ENCODE peak calls at places on chromosomes 7 and 10, in nine cellular contexts. One of them, this sample, is unnamed.

GRCh38 chr10:62938672-62939071 is 122.5 kb upstream of the EGR2 start:
- DNase-seq in AML-193: no peak
- DNase-seq in myocyte: no peak
- DNase-seq in stomach: no peak
- DNase-seq in C1 segment of cervical spinal cord: no peak
- DNase-seq in DND-41: no peak
- DNase-seq in AG10803: no peak
- DNase-seq in GM13977: no peak
- DNase-seq in CMK: no peak
- DNase-seq in this sample: no peak

GRCh38 chr10:110944997-110945396 is 25.6 kb downstream of the SHOC2 start:
- DNase-seq in AML-193: no peak
- DNase-seq in myocyte: peak
- DNase-seq in stomach: no peak
- DNase-seq in C1 segment of cervical spinal cord: no peak
- DNase-seq in DND-41: no peak
- DNase-seq in AG10803: peak
- DNase-seq in GM13977: no peak
- DNase-seq in CMK: no peak
- DNase-seq in this sample: no peak

GRCh38 chr7:38731195-38731594 is 100.0 kb upstream of the AMPH start:
- DNase-seq in AML-193: no peak
- DNase-seq in myocyte: peak
- DNase-seq in stomach: no peak
- DNase-seq in C1 segment of cervical spinal cord: no peak
- DNase-seq in DND-41: no peak
- DNase-seq in AG10803: peak
- DNase-seq in GM13977: no peak
- DNase-seq in CMK: no peak
- DNase-seq in this sample: no peak

GRCh38 chr7:98105942-98106544 is 619 bp upstream of the LMTK2 start:
- DNase-seq in AML-193: no peak
- DNase-seq in myocyte: no peak
- DNase-seq in stomach: no peak
- DNase-seq in C1 segment of cervical spinal cord: no peak
- DNase-seq in DND-41: no peak
- DNase-seq in AG10803: no peak
- DNase-seq in GM13977: no peak
- DNase-seq in CMK: no peak
- DNase-seq in this sample: no peak

GRCh38 chr7:155991470-155991869 is 179.2 kb upstream of the SHH start:
- DNase-seq in AML-193: no peak
- DNase-seq in myocyte: no peak
- DNase-seq in stomach: no peak
- DNase-seq in C1 segment of cervical spinal cord: no peak
- DNase-seq in DND-41: no peak
- DNase-seq in AG10803: no peak
- DNase-seq in GM13977: no peak
- DNase-seq in CMK: no peak
- DNase-seq in this sample: no peak

GRCh38 chr10:33223326-33224014 is 111.0 kb downstream of the NRP1 start:
- DNase-seq in AML-193: no peak
- DNase-seq in myocyte: no peak
- DNase-seq in stomach: no peak
- DNase-seq in C1 segment of cervical spinal cord: no peak
- DNase-seq in DND-41: no peak
- DNase-seq in AG10803: peak
- DNase-seq in GM13977: no peak
- DNase-seq in CMK: no peak
- DNase-seq in this sample: no peak

GRCh38 chr7:101828308-101829020 is 11.0 kb downstream of the CUX1 start:
- DNase-seq in AML-193: no peak
- DNase-seq in myocyte: peak
- DNase-seq in stomach: no peak
- DNase-seq in C1 segment of cervical spinal cord: no peak
- DNase-seq in DND-41: no peak
- DNase-seq in AG10803: no peak
- DNase-seq in GM13977: no peak
- DNase-seq in CMK: no peak
- DNase-seq in this sample: peak

GRCh38 chr10:77351386-77351785 is 286.2 kb downstream of the KCNMA1 start:
- DNase-seq in AML-193: no peak
- DNase-seq in myocyte: peak
- DNase-seq in stomach: no peak
- DNase-seq in C1 segment of cervical spinal cord: no peak
- DNase-seq in DND-41: no peak
- DNase-seq in AG10803: peak
- DNase-seq in GM13977: no peak
- DNase-seq in CMK: no peak
- DNase-seq in this sample: no peak

GRCh38 chr7:5472432-5473315 is 49.0 kb upstream of the TNRC18 start:
- DNase-seq in AML-193: peak
- DNase-seq in myocyte: no peak
- DNase-seq in stomach: no peak
- DNase-seq in C1 segment of cervical spinal cord: no peak
- DNase-seq in DND-41: no peak
- DNase-seq in AG10803: no peak
- DNase-seq in GM13977: no peak
- DNase-seq in CMK: peak
- DNase-seq in this sample: no peak

GRCh38 chr10:3418901-3419300 is 246.3 kb upstream of the PITRM1 start:
- DNase-seq in AML-193: no peak
- DNase-seq in myocyte: no peak
- DNase-seq in stomach: no peak
- DNase-seq in C1 segment of cervical spinal cord: no peak
- DNase-seq in DND-41: no peak
- DNase-seq in AG10803: no peak
- DNase-seq in GM13977: no peak
- DNase-seq in CMK: no peak
- DNase-seq in this sample: no peak

GRCh38 chr7:159105066-159105780 is 39.4 kb downstream of the VIPR2 start:
- DNase-seq in AML-193: no peak
- DNase-seq in myocyte: no peak
- DNase-seq in stomach: no peak
- DNase-seq in C1 segment of cervical spinal cord: no peak
- DNase-seq in DND-41: no peak
- DNase-seq in AG10803: no peak
- DNase-seq in GM13977: no peak
- DNase-seq in CMK: no peak
- DNase-seq in this sample: no peak

GRCh38 chr10:99328579-99329237 is 448 bp upstream of the CNNM1 start:
- DNase-seq in AML-193: no peak
- DNase-seq in myocyte: no peak
- DNase-seq in stomach: no peak
- DNase-seq in C1 segment of cervical spinal cord: no peak
- DNase-seq in DND-41: no peak
- DNase-seq in AG10803: peak
- DNase-seq in GM13977: no peak
- DNase-seq in CMK: no peak
- DNase-seq in this sample: no peak

GRCh38 chr10:79079074-79079397 is 10.3 kb downstream of the ZMIZ1 start:
- DNase-seq in AML-193: no peak
- DNase-seq in myocyte: peak
- DNase-seq in stomach: no peak
- DNase-seq in C1 segment of cervical spinal cord: no peak
- DNase-seq in DND-41: no peak
- DNase-seq in AG10803: no peak
- DNase-seq in GM13977: no peak
- DNase-seq in CMK: no peak
- DNase-seq in this sample: no peak

GRCh38 chr10:98423691-98424120 is 8.7 kb upstream of the PYROXD2 start:
- DNase-seq in AML-193: no peak
- DNase-seq in myocyte: no peak
- DNase-seq in stomach: peak
- DNase-seq in C1 segment of cervical spinal cord: no peak
- DNase-seq in DND-41: no peak
- DNase-seq in AG10803: no peak
- DNase-seq in GM13977: no peak
- DNase-seq in CMK: no peak
- DNase-seq in this sample: no peak

GRCh38 chr7:66167773-66168367 is 37.3 kb upstream of the TPST1 start:
- DNase-seq in AML-193: no peak
- DNase-seq in myocyte: peak
- DNase-seq in stomach: no peak
- DNase-seq in C1 segment of cervical spinal cord: no peak
- DNase-seq in DND-41: no peak
- DNase-seq in AG10803: peak
- DNase-seq in GM13977: no peak
- DNase-seq in CMK: no peak
- DNase-seq in this sample: no peak

GRCh38 chr10:103110407-103110806 is 82.7 kb downstream of the NT5C2 start:
- DNase-seq in AML-193: no peak
- DNase-seq in myocyte: no peak
- DNase-seq in stomach: no peak
- DNase-seq in C1 segment of cervical spinal cord: no peak
- DNase-seq in DND-41: no peak
- DNase-seq in AG10803: no peak
- DNase-seq in GM13977: no peak
- DNase-seq in CMK: no peak
- DNase-seq in this sample: no peak

GRCh38 chr7:128831994-128832879 is 2.0 kb downstream of the FLNC start:
- DNase-seq in AML-193: no peak
- DNase-seq in myocyte: peak
- DNase-seq in stomach: no peak
- DNase-seq in C1 segment of cervical spinal cord: no peak
- DNase-seq in DND-41: no peak
- DNase-seq in AG10803: peak
- DNase-seq in GM13977: no peak
- DNase-seq in CMK: peak
- DNase-seq in this sample: no peak

GRCh38 chr7:138352570-138353461 is 107.2 kb upstream of the TRIM24 start:
- DNase-seq in AML-193: no peak
- DNase-seq in myocyte: no peak
- DNase-seq in stomach: no peak
- DNase-seq in C1 segment of cervical spinal cord: no peak
- DNase-seq in DND-41: no peak
- DNase-seq in AG10803: no peak
- DNase-seq in GM13977: no peak
- DNase-seq in CMK: peak
- DNase-seq in this sample: no peak

GRCh38 chr10:2839081-2839725 is 228.1 kb upstream of the PFKP start:
- DNase-seq in AML-193: peak
- DNase-seq in myocyte: peak
- DNase-seq in stomach: no peak
- DNase-seq in C1 segment of cervical spinal cord: no peak
- DNase-seq in DND-41: peak
- DNase-seq in AG10803: peak
- DNase-seq in GM13977: peak
- DNase-seq in CMK: no peak
- DNase-seq in this sample: peak

GRCh38 chr10:131694168-131694962 is 206.4 kb upstream of the PPP2R2D start:
- DNase-seq in AML-193: no peak
- DNase-seq in myocyte: no peak
- DNase-seq in stomach: no peak
- DNase-seq in C1 segment of cervical spinal cord: no peak
- DNase-seq in DND-41: no peak
- DNase-seq in AG10803: no peak
- DNase-seq in GM13977: no peak
- DNase-seq in CMK: no peak
- DNase-seq in this sample: no peak

This sample was measured in GM10248.